ENCODE peak calls at places on chromosomes 2 and 18, in four cellular contexts. V is IMR-90, I is H1, R is mesendoderm. Z is an unnamed sample.

GRCh38 chr2:63861220-63861822 is 19.6 kb downstream of the UGP2 start:
- DNase-seq in V (peak), I (no peak), R (peak), Z (peak)

GRCh38 chr2:239035997-239036731 is 188.3 kb downstream of the TWIST2 start:
- DNase-seq in V (no peak), I (no peak), R (peak), Z (no peak)

GRCh38 chr2:36701391-36701795 is 4.9 kb downstream of the VIT start:
- DNase-seq in V (peak), I (no peak), R (peak), Z (peak)

GRCh38 chr2:154699560-154699901 is 1.0 kb downstream of the KCNJ3 start:
- DNase-seq in V (no peak), I (no peak), R (no peak), Z (no peak)

GRCh38 chr2:9331704-9332103 is 91.6 kb downstream of the ITGB1BP1 start:
- DNase-seq in V (peak), I (no peak), R (peak), Z (no peak)

GRCh38 chr2:227411320-227411989 is 23.7 kb upstream of the SCYGR1 start:
- DNase-seq in V (peak), I (no peak), R (no peak), Z (no peak)

GRCh38 chr2:205499006-205499405 is 183.3 kb upstream of the NRP2 start:
- DNase-seq in V (no peak), I (no peak), R (no peak), Z (no peak)

GRCh38 chr2:43129254-43129653 is 97.2 kb downstream of the ZFP36L2 start:
- DNase-seq in V (no peak), I (no peak), R (no peak), Z (no peak)

GRCh38 chr2:181742908-181743722 is 62.8 kb upstream of the NEUROD1 start:
- DNase-seq in V (peak), I (no peak), R (peak), Z (peak)

GRCh38 chr18:478679-479078 is 21.8 kb downstream of the COLEC12 start:
- DNase-seq in V (peak), I (no peak), R (no peak), Z (no peak)

GRCh38 chr2:25283921-25284320 is 57.8 kb downstream of the DNMT3A start:
- DNase-seq in V (no peak), I (no peak), R (no peak), Z (no peak)

GRCh38 chr2:240168041-240168440 is 27.6 kb upstream of the OTOS start:
- DNase-seq in V (no peak), I (no peak), R (no peak), Z (no peak)

GRCh38 chr18:23515911-23516546 is 12.7 kb downstream of the RMC1 start:
- DNase-seq in V (peak), I (peak), R (peak), Z (peak)

GRCh38 chr18:44602845-44603244 is 77.8 kb upstream of the SETBP1 start:
- DNase-seq in V (no peak), I (no peak), R (no peak), Z (peak)

GRCh38 chr2:231907765-231908164 is 18.4 kb downstream of the NPPC start:
- DNase-seq in V (no peak), I (no peak), R (no peak), Z (no peak)

GRCh38 chr2:109481196-109481555 is 132.6 kb downstream of the SEPTIN10 start:
- DNase-seq in V (no peak), I (no peak), R (no peak), Z (peak)

GRCh38 chr2:45267062-45267702 is 257.9 kb upstream of the SIX2 start:
- DNase-seq in V (no peak), I (no peak), R (no peak), Z (no peak)

GRCh38 chr2:677056-677949 is at the start of gene TMEM18:
- DNase-seq in V (peak), I (peak), R (peak), Z (peak)

GRCh38 chr2:120587326-120587996 is 148.2 kb upstream of the GLI2 start:
- DNase-seq in V (no peak), I (no peak), R (no peak), Z (no peak)

GRCh38 chr2:172329404-172330059 is 97.9 kb upstream of the ITGA6 start:
- DNase-seq in V (no peak), I (no peak), R (no peak), Z (no peak)

GRCh38 chr2:116510117-116510671 is 1304.3 kb upstream of the DDX18 start:
- DNase-seq in V (no peak), I (no peak), R (peak), Z (peak)

GRCh38 chr18:11496561-11497172 is 112.7 kb upstream of the SLC35G4 start:
- DNase-seq in V (no peak), I (no peak), R (no peak), Z (no peak)

GRCh38 chr18:9814431-9814830 is 71.3 kb upstream of the TXNDC2 start:
- DNase-seq in V (peak), I (no peak), R (no peak), Z (no peak)

GRCh38 chr18:44594779-44595467 is 85.8 kb upstream of the SETBP1 start:
- DNase-seq in V (peak), I (no peak), R (peak), Z (peak)

GRCh38 chr2:181683518-181684453 is 3.5 kb upstream of the NEUROD1 start:
- DNase-seq in V (peak), I (peak), R (peak), Z (peak)

GRCh38 chr2:101047075-101047766 is 45.1 kb downstream of the RPL31 start:
- DNase-seq in V (no peak), I (no peak), R (no peak), Z (peak)

GRCh38 chr2:226790006-226790405 is 9.6 kb downstream of the IRS1 start:
- DNase-seq in V (no peak), I (no peak), R (no peak), Z (no peak)

GRCh38 chr2:47309952-47310800 is 92.8 kb upstream of the MSH2 start:
- DNase-seq in V (peak), I (no peak), R (peak), Z (no peak)
- H3K4me3 ChIP-seq in V (no peak), I (no peak), R (no peak), Z (no peak)

GRCh38 chr2:191410646-191411436 is 165.6 kb downstream of the MYO1B start:
- DNase-seq in V (peak), I (no peak), R (no peak), Z (no peak)

GRCh38 chr2:191412353-191412752 is 167.1 kb downstream of the MYO1B start:
- DNase-seq in V (no peak), I (no peak), R (no peak), Z (no peak)

GRCh38 chr2:191415858-191416257 is 170.7 kb downstream of the MYO1B start:
- DNase-seq in V (no peak), I (no peak), R (no peak), Z (no peak)

GRCh38 chr2:191415101-191415500 is 169.9 kb downstream of the MYO1B start:
- DNase-seq in V (no peak), I (no peak), R (no peak), Z (no peak)

DNA sequence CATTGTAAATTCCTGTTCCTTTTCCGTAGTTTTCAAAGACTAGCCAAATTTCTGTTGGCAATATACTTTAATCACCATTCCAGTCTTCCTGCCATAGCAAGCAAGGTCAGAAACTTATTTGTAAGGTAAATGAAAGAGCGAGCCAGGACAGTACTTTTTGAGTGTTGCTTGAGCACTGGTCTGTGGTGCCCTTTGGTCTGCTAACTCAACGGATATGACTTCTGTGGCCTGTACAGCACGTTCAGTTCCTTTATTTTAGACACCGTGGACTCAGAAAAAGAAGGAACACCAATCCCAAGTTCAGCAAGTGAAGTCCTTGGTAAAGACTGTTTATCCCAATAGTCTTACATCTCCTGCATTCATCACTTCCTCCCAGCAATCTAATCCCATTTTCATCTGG is 166.3 kb downstream of the MYO1B start:
- DNase-seq in V (peak), I (no peak), R (no peak), Z (no peak)
- H3K27ac ChIP-seq in V (peak), I (no peak), R (no peak), Z (no peak)

GRCh38 chr18:79690586-79691482 is 11.2 kb downstream of the CTDP1 start:
- DNase-seq in V (no peak), I (no peak), R (no peak), Z (no peak)
- H3K23ac ChIP-seq in V (no peak), I (no peak), R (no peak), Z (no peak)

DNA sequence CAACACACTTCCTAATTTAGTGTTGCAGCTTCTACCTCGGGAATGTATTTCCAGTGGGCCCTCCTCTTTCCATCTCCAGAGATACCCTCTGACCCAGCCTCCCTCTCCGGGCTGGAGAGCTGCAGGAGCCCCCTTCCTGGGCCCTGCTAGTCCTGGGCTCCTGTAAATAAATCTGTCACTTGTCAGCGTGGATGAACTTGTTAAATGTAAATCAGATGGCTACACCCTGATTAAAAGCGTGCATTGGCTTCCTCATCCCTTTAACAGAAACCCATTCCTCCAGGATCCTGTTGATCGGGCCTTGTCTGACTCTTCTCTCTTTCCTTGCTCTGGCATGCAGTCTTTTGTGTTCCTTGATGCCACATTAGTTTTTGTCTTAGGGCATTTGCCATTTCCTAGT is 2.4 kb downstream of the ZNF236 start:
- DNase-seq in V (no peak), I (no peak), R (no peak), Z (no peak)
- H3K4me3 ChIP-seq in V (no peak), I (no peak), R (no peak), Z (no peak)

GRCh38 chr18:56541340-56541739 is 97.1 kb downstream of the TXNL1 start:
- DNase-seq in V (no peak), I (no peak), R (no peak), Z (no peak)
- H3K27ac ChIP-seq in V (no peak), I (no peak), R (no peak), Z (no peak)

GRCh38 chr18:5890606-5891360 is 4.5 kb downstream of the TMEM200C start:
- DNase-seq in V (no peak), I (no peak), R (peak), Z (peak)
- H3K23ac ChIP-seq in V (no peak), I (no peak), R (no peak), Z (no peak)

DNA sequence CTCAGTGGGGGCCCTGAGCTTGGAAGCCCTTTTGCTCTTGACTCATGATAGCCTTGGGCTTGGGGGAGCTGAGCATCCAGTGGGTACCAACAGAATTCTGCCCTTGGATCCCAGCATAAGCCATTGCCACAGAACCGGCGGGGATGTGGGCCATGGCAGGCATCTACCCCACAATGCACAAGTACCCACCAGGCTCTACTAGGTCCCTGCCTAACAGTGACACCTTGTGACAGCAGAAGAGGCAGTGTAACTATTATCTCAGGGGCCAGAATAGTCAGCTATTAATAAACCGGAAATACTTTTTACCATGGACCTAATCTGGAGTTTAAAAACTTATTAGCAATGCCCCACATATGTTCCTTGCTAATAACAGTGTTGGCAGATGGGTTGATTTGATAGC is 397.2 kb downstream of the TMEM182 start:
- DNase-seq in V (no peak), I (no peak), R (no peak), Z (no peak)
- H3K4me3 ChIP-seq in V (no peak), I (no peak), R (no peak), Z (no peak)

DNA sequence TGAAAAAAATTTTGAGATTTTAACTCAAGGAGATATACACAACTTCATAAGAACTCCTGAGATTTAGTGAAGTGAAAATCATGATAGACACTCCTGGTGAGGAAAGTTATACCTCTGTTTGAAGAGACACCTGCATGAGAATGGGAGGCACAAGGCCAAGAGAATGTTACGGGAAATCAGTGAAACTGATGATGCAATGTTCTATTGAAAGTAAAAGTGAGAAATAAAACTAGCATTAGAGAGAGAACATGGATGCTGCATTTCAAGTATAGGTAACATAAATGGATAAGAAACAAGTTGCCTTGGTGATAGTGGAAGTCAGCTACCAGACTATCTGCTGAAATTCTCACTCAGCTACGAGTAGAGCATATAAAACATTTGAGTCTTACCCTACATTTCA is 562.1 kb upstream of the FANCL start:
- DNase-seq in V (no peak), I (no peak), R (no peak), Z (no peak)
- H3K27ac ChIP-seq in V (no peak), I (no peak), R (no peak), Z (no peak)

GRCh38 chr2:105327690-105328089 is 1.8 kb downstream of the TGFBRAP1 start:
- DNase-seq in V (no peak), I (no peak), R (no peak), Z (no peak)

GRCh38 chr2:105329561-105330495 is at the start of gene TGFBRAP1:
- DNase-seq in V (peak), I (no peak), R (peak), Z (peak)

GRCh38 chr2:105330681-105331375 is 1.3 kb upstream of the TGFBRAP1 start:
- DNase-seq in V (no peak), I (no peak), R (peak), Z (peak)

GRCh38 chr2:105329197-105329554 is 359 bp downstream of the TGFBRAP1 start:
- DNase-seq in V (no peak), I (no peak), R (no peak), Z (no peak)

GRCh38 chr2:105328281-105329196 is 996 bp downstream of the TGFBRAP1 start:
- DNase-seq in V (peak), I (no peak), R (peak), Z (peak)
- H3K23ac ChIP-seq in V (peak), I (no peak), R (no peak), Z (no peak)